ENCODE peak calls at places on chromosome 9, in four cellular contexts. X, V, S and G are unnamed samples.

GRCh38 chr9:4464911-4465513 is 25.3 kb upstream of the SLC1A1 start:
- DNase-seq in X (no peak), V (no peak), S (no peak), G (no peak)

GRCh38 chr9:17204611-17205165 is 69.8 kb downstream of the CNTLN start:
- DNase-seq in X (no peak), V (no peak), S (no peak), G (no peak)

GRCh38 chr9:77514886-77515711 is 133.0 kb downstream of the GNA14 start:
- DNase-seq in X (no peak), V (no peak), S (peak; percentile 90), G (peak; percentile 6)

GRCh38 chr9:121654497-121655140 is 3.2 kb downstream of the DAB2IP start:
- DNase-seq in X (no peak), V (no peak), S (no peak), G (no peak)

GRCh38 chr9:82363236-82363635 is 374.7 kb downstream of the SPATA31D1 start:
- DNase-seq in X (no peak), V (no peak), S (no peak), G (no peak)

GRCh38 chr9:131490514-131490913 is 12.2 kb upstream of the POMT1 start:
- DNase-seq in X (no peak), V (no peak), S (no peak), G (no peak)

GRCh38 chr9:19231126-19232035 is 888 bp downstream of the DENND4C start:
- DNase-seq in X (no peak), V (peak; percentile 46), S (peak; percentile 62), G (no peak)

GRCh38 chr9:38380230-38380871 is 12.2 kb upstream of the ALDH1B1 start:
- DNase-seq in X (no peak), V (no peak), S (peak; percentile 69), G (peak; percentile 32)

GRCh38 chr9:133916159-133916541 is 76.0 kb downstream of the VAV2 start:
- DNase-seq in X (no peak), V (no peak), S (no peak), G (no peak)

GRCh38 chr9:109471994-109472393 is 26.1 kb downstream of the PTPN3 start:
- DNase-seq in X (no peak), V (no peak), S (no peak), G (no peak)

GRCh38 chr9:100379862-100380261 is 27.1 kb upstream of the TEX10 start:
- DNase-seq in X (no peak), V (no peak), S (peak; percentile 88), G (peak; percentile 53)

GRCh38 chr9:131657890-131658752 is 81.8 kb downstream of the RAPGEF1 start:
- DNase-seq in X (no peak), V (no peak), S (peak; percentile 97), G (peak; percentile 43)

GRCh38 chr9:132411091-132411508 is 1.1 kb downstream of the CFAP77 start:
- DNase-seq in X (no peak), V (peak; percentile 84), S (peak; percentile 53), G (peak; percentile 54)

GRCh38 chr9:97632406-97632991 is 669 bp downstream of the TSTD2 start:
- DNase-seq in X (no peak), V (peak; percentile 48), S (peak; percentile 75), G (no peak)

GRCh38 chr9:114214181-114214580 is 58.8 kb downstream of the COL27A1 start:
- DNase-seq in X (no peak), V (no peak), S (no peak), G (no peak)

GRCh38 chr9:125397736-125398135 is 136.1 kb downstream of the GAPVD1 start:
- DNase-seq in X (no peak), V (peak; percentile 71), S (no peak), G (no peak)

GRCh38 chr9:111794837-111795556 is at the start of gene SHOC1:
- DNase-seq in X (no peak), V (no peak), S (no peak), G (no peak)

GRCh38 chr9:127867356-127868277 is 9.9 kb downstream of the AK1 start:
- DNase-seq in X (no peak), V (no peak), S (no peak), G (no peak)

GRCh38 chr9:120603601-120604000 is 23.6 kb upstream of the CDK5RAP2 start:
- DNase-seq in X (no peak), V (no peak), S (no peak), G (peak; percentile 51)

GRCh38 chr9:88938181-88938580 is 53.1 kb upstream of the S1PR3 start:
- DNase-seq in X (no peak), V (no peak), S (no peak), G (no peak)

GRCh38 chr9:89274838-89275237 is 36.2 kb upstream of the CKS2 start:
- DNase-seq in X (no peak), V (no peak), S (peak; percentile 96), G (no peak)

GRCh38 chr9:93684806-93685553 is 108.6 kb downstream of the PHF2 start:
- DNase-seq in X (no peak), V (no peak), S (peak; percentile 44), G (no peak)

GRCh38 chr9:112971415-112971814 is 40.6 kb downstream of the ZNF883 start:
- DNase-seq in X (no peak), V (peak; percentile 19), S (peak; percentile 5), G (peak; percentile 5)

GRCh38 chr9:122213589-122214413 is 15.0 kb downstream of the LHX6 start:
- DNase-seq in X (no peak), V (peak; percentile 92), S (peak; percentile 59), G (peak; percentile 83)

GRCh38 chr9:98600631-98601030 is 108.1 kb downstream of the GABBR2 start:
- DNase-seq in X (no peak), V (no peak), S (no peak), G (no peak)